ENCODE peak calls at places on chromosomes 4 and X, in six cellular contexts. Y is fibroblast of the conjunctiva, R is left colon, I is SHP77, Z is nucleus accumbens, B is upper lobe of left lung. Q is an unnamed sample.
A peak's percentile ranks its signal among the peaks of the same experiment; 100 is the strongest.

GRCh38 chrX:83319023-83319422 is 189.1 kb upstream of the POU3F4 start:
- DNase-seq in Z (no peak), B (no peak), Y (no peak), R (no peak), I (no peak), Q (no peak)

GRCh38 chrX:8044861-8045434 is 117.7 kb upstream of the PNPLA4 start:
- DNase-seq in Z (no peak), R (no peak), B (no peak), Y (no peak), I (no peak), Q (peak; percentile 63)

GRCh38 chr4:138051157-138051556 is 191.0 kb downstream of the SLC7A11 start:
- DNase-seq in B (no peak), I (no peak), Y (no peak), R (no peak), Z (no peak), Q (peak; percentile 42)

GRCh38 chrX:154734101-154734781 is 16.6 kb downstream of the GAB3 start:
- DNase-seq in B (no peak), Y (no peak), Z (no peak), R (peak; percentile 14), I (no peak), Q (peak; percentile 94)

GRCh38 chr4:86366920-86367319 is 7.1 kb upstream of the MAPK10 start:
- DNase-seq in Y (no peak), I (no peak), R (no peak), B (no peak), Z (no peak), Q (no peak)

GRCh38 chr4:157195374-157195773 is 25.2 kb upstream of the GRIA2 start:
- DNase-seq in Z (no peak), B (no peak), I (no peak), R (no peak), Y (no peak), Q (no peak)

GRCh38 chr4:48905363-48906015 is 1.1 kb downstream of the OCIAD2 start:
- DNase-seq in B (no peak), I (no peak), Z (no peak), R (no peak), Y (no peak), Q (peak; percentile 79)

GRCh38 chrX:40258909-40259308 is 161.2 kb upstream of the BCOR start:
- DNase-seq in R (no peak), Y (no peak), Z (no peak), B (no peak), I (no peak), Q (no peak)

GRCh38 chr4:25928956-25929336 is 14.9 kb downstream of the SMIM20 start:
- DNase-seq in Y (no peak), R (no peak), B (no peak), I (no peak), Z (no peak), Q (peak; percentile 27)

GRCh38 chr4:1318488-1319213 is 28.4 kb upstream of the UVSSA start:
- DNase-seq in I (no peak), Y (no peak), Z (no peak), B (peak; percentile 25), R (no peak), Q (no peak)

GRCh38 chr4:102663073-102663472 is 97.7 kb downstream of the MANBA start:
- DNase-seq in B (no peak), Y (no peak), Z (no peak), R (no peak), I (no peak), Q (peak; percentile 77)

GRCh38 chr4:140071806-140072205 is 82.2 kb downstream of the MAML3 start:
- DNase-seq in I (no peak), Z (no peak), Y (peak; percentile 45), B (no peak), R (no peak), Q (peak; percentile 87)

GRCh38 chrX:77426811-77427210 is 20.4 kb upstream of the FGF16 start:
- DNase-seq in Z (no peak), Y (no peak), B (no peak), R (no peak), I (no peak), Q (peak; percentile 37)

GRCh38 chr4:30208731-30209435 is 511.3 kb upstream of the PCDH7 start:
- DNase-seq in Y (no peak), R (no peak), Z (no peak), B (no peak), I (no peak), Q (peak; percentile 55)

GRCh38 chr4:74624351-74625151 is 169.8 kb downstream of the BTC start:
- DNase-seq in B (no peak), Y (peak; percentile 67), R (no peak), Z (no peak), I (no peak), Q (peak; percentile 95)

GRCh38 chrX:79708581-79708980 is 306.0 kb upstream of the TBX22 start:
- DNase-seq in R (no peak), B (no peak), I (no peak), Y (no peak), Z (no peak), Q (no peak)

GRCh38 chr4:98838977-98839618 is 89.8 kb downstream of the EIF4E start:
- DNase-seq in Z (no peak), R (no peak), I (no peak), B (no peak), Y (no peak), Q (peak; percentile 57)

GRCh38 chrX:85905851-85906250 is 141.5 kb downstream of the CHM start:
- DNase-seq in B (no peak), Y (no peak), R (no peak), Z (no peak), I (no peak), Q (no peak)

GRCh38 chrX:112147206-112147605 is 64.6 kb upstream of the TRPC5 start:
- DNase-seq in Z (no peak), R (no peak), Y (no peak), I (no peak), B (no peak), Q (no peak)

GRCh38 chr4:17468638-17469221 is 43.2 kb downstream of the QDPR start:
- DNase-seq in R (no peak), B (no peak), Y (peak; percentile 49), I (no peak), Z (no peak), Q (peak; percentile 39)

GRCh38 chr4:159048166-159048886 is 54.6 kb upstream of the RAPGEF2 start:
- DNase-seq in Y (peak; percentile 22), Z (no peak), R (peak; percentile 78), B (no peak), I (peak; percentile 29), Q (peak; percentile 91)

GRCh38 chr4:114729339-114729738 is 130.7 kb downstream of the UGT8 start:
- DNase-seq in Z (no peak), R (no peak), B (peak; percentile 29), Y (no peak), I (no peak), Q (no peak)

GRCh38 chrX:471239-471638 is 84.5 kb upstream of the PPP2R3B start:
- DNase-seq in B (no peak), Y (no peak), Z (no peak), R (no peak), I (no peak), Q (no peak)

GRCh38 chr4:109368661-109369060 is 65.0 kb upstream of the SEC24B start:
- DNase-seq in I (no peak), Z (no peak), Y (no peak), R (no peak), B (no peak), Q (peak; percentile 27)

GRCh38 chrX:11480626-11481025 is 185.1 kb downstream of the ARHGAP6 start:
- DNase-seq in R (no peak), I (no peak), Y (no peak), B (no peak), Z (no peak), Q (peak; percentile 9)

GRCh38 chr4:2257361-2258001 is 4.4 kb downstream of the MXD4 start:
- DNase-seq in Y (no peak), R (no peak), Z (no peak), I (no peak), B (peak; percentile 76), Q (no peak)

GRCh38 chr4:79650794-79651431 is 242.9 kb upstream of the GK2 start:
- DNase-seq in Y (peak; percentile 2), Z (no peak), I (no peak), B (no peak), R (no peak), Q (peak; percentile 78)

GRCh38 chr4:81421346-81422218 is 50.1 kb downstream of the RASGEF1B start:
- DNase-seq in I (no peak), B (no peak), Y (no peak), Z (no peak), R (peak; percentile 32), Q (no peak)

GRCh38 chr4:186702297-186702696 is 21.4 kb downstream of the FAT1 start:
- DNase-seq in R (no peak), B (no peak), Y (no peak), I (no peak), Z (no peak), Q (peak; percentile 20)

GRCh38 chrX:83469551-83469950 is 38.5 kb upstream of the POU3F4 start:
- DNase-seq in B (no peak), Y (no peak), I (no peak), R (peak; percentile 11), Z (no peak), Q (peak; percentile 0)

GRCh38 chr4:126405369-126405982 is 1090.7 kb downstream of the FAT4 start:
- DNase-seq in R (no peak), Z (no peak), Y (peak; percentile 18), I (no peak), B (no peak), Q (peak; percentile 55)

GRCh38 chrX:25028726-25029125 is 13.0 kb upstream of the ARX start:
- DNase-seq in Z (no peak), R (no peak), B (no peak), I (no peak), Y (peak; percentile 17), Q (peak; percentile 5)

GRCh38 chr4:143248827-143249226 is 64.1 kb downstream of the USP38 start:
- DNase-seq in R (no peak), I (no peak), B (no peak), Y (no peak), Z (no peak), Q (no peak)

GRCh38 chrX:153647461-153648357 is 706 bp downstream of the DUSP9 start:
- DNase-seq in Y (no peak), B (peak; percentile 66), R (no peak), I (no peak), Z (no peak), Q (no peak)

GRCh38 chrX:3711331-3711917 is 2.0 kb downstream of the PRKX start:
- DNase-seq in Z (no peak), B (no peak), Y (no peak), R (peak; percentile 38), I (no peak), Q (no peak)

GRCh38 chr4:57249083-57249482 is 138.9 kb upstream of the IGFBP7 start:
- DNase-seq in R (no peak), I (no peak), B (no peak), Z (peak; percentile 39), Y (no peak), Q (peak; percentile 35)

GRCh38 chr4:86185659-86186058 is 174.2 kb downstream of the MAPK10 start:
- DNase-seq in R (no peak), I (no peak), B (no peak), Z (no peak), Y (no peak), Q (peak; percentile 80)

GRCh38 chr4:55854132-55854531 is 684 bp downstream of the EXOC1 start:
- DNase-seq in I (no peak), Z (no peak), Y (no peak), B (no peak), R (no peak), Q (no peak)

GRCh38 chrX:23770142-23770541 is 12.8 kb upstream of the SAT1 start:
- DNase-seq in I (no peak), B (no peak), Y (no peak), Z (no peak), R (no peak), Q (no peak)

Q was measured in amniotic epithelial cell.